ENCODE peak calls at places on chromosomes 3 and 15, in four cellular contexts. Z is A549, P is HFFc6, L is pulmonary artery endothelial cell. Q is an unnamed sample.

GRCh38 chr15:48409623-48410022 is 78.4 kb downstream of the DUT start:
- DNase-seq in Z (no peak), P (no peak), L (no peak), Q (no peak)

GRCh38 chr3:73502609-73503560 is 121.9 kb downstream of the PDZRN3 start:
- DNase-seq in Z (peak; percentile 76), P (peak; percentile 73), L (no peak), Q (peak; percentile 67)

GRCh38 chr15:41713047-41713446 is 52.8 kb downstream of the MGA start:
- DNase-seq in Z (no peak), P (no peak), L (no peak), Q (peak; percentile 38)

GRCh38 chr3:50390523-50391177 is 31.3 kb upstream of the TMEM115 start:
- DNase-seq in Z (no peak), P (no peak), L (no peak), Q (no peak)

GRCh38 chr3:18501679-18502343 is 76.7 kb upstream of the SATB1 start:
- DNase-seq in Z (no peak), P (no peak), L (no peak), Q (no peak)

GRCh38 chr15:74402873-74403589 is 30.7 kb downstream of the SEMA7A start:
- DNase-seq in Z (no peak), P (no peak), L (no peak), Q (no peak)

GRCh38 chr3:169387751-169388696 is 275.5 kb downstream of the MECOM start:
- DNase-seq in Z (peak; percentile 1), P (no peak), L (no peak), Q (no peak)

GRCh38 chr3:107216711-107217110 is 160.5 kb upstream of the CCDC54 start:
- DNase-seq in Z (no peak), P (peak; percentile 93), L (no peak), Q (peak; percentile 17)

GRCh38 chr3:143261848-143262247 is 142.3 kb downstream of the CHST2 start:
- DNase-seq in Z (no peak), P (no peak), L (no peak), Q (no peak)

GRCh38 chr3:141308588-141309218 is 59.6 kb upstream of the ZBTB38 start:
- DNase-seq in Z (peak; percentile 81), P (no peak), L (no peak), Q (peak; percentile 45)

GRCh38 chr15:32871887-32872286 is 154.1 kb downstream of the GREM1 start:
- DNase-seq in Z (no peak), P (no peak), L (no peak), Q (no peak)

GRCh38 chr15:57387644-57388076 is 11.4 kb downstream of the CGNL1 start:
- DNase-seq in Z (no peak), P (no peak), L (no peak), Q (no peak)

GRCh38 chr3:37666618-37667017 is 195.1 kb upstream of the CTDSPL start:
- DNase-seq in Z (no peak), P (no peak), L (no peak), Q (no peak)

GRCh38 chr3:117681619-117682018 is 972.0 kb downstream of the TUSC7 start:
- DNase-seq in Z (no peak), P (peak; percentile 76), L (no peak), Q (peak; percentile 55)

GRCh38 chr3:169146112-169146665 is 517.3 kb downstream of the MECOM start:
- DNase-seq in Z (no peak), P (no peak), L (no peak), Q (peak; percentile 62)

GRCh38 chr3:34419801-34420200 is 621.4 kb downstream of the PDCD6IP start:
- DNase-seq in Z (peak; percentile 11), P (no peak), L (no peak), Q (no peak)

GRCh38 chr3:16524196-16524595 is 10.7 kb upstream of the RFTN1 start:
- DNase-seq in Z (no peak), P (no peak), L (no peak), Q (no peak)

GRCh38 chr15:64455951-64456350 is 4.4 kb upstream of the ZNF609 start:
- DNase-seq in Z (no peak), P (no peak), L (no peak), Q (no peak)

GRCh38 chr15:83914906-83915305 is 261.0 kb downstream of the ADAMTSL3 start:
- DNase-seq in Z (no peak), P (no peak), L (no peak), Q (no peak)

GRCh38 chr3:179196098-179196497 is 47.9 kb downstream of the PIK3CA start:
- DNase-seq in Z (no peak), P (peak; percentile 59), L (peak; percentile 17), Q (peak; percentile 58)

GRCh38 chr15:98514034-98514622 is 134.2 kb upstream of the IGF1R start:
- DNase-seq in Z (no peak), P (no peak), L (no peak), Q (no peak)

GRCh38 chr15:66101715-66102395 is 151.7 kb downstream of the MEGF11 start:
- DNase-seq in Z (no peak), P (no peak), L (no peak), Q (no peak)